ENCODE peak calls at places on chromosomes 5 and 9, in six cellular contexts. One of them, this sample, is unnamed. For H3K4me1, the result is how much of the 10 kb centered on the place peaks cover.

GRCh38 chr5:52994266-52994665 is 5.1 kb downstream of the ITGA2 start:
- DNase-seq in tibial artery: no peak
- DNase-seq in CD8-positive, alpha-beta memory T cell: no peak
- DNase-seq in GM23248: peak
- DNase-seq in fibroblast of lung: no peak
- DNase-seq in psoas muscle: no peak
- DNase-seq in this sample: no peak

GRCh38 chr5:91049800-91050199 is 333.3 kb downstream of the ARRDC3 start:
- DNase-seq in tibial artery: peak
- DNase-seq in GM23248: peak
- DNase-seq in fibroblast of lung: peak
- DNase-seq in CD8-positive, alpha-beta memory T cell: no peak
- DNase-seq in psoas muscle: no peak
- DNase-seq in this sample: no peak

GRCh38 chr5:172827843-172828242 is 6.2 kb upstream of the ERGIC1 start:
- DNase-seq in GM23248: no peak
- DNase-seq in psoas muscle: no peak
- DNase-seq in tibial artery: no peak
- DNase-seq in CD8-positive, alpha-beta memory T cell: no peak
- DNase-seq in fibroblast of lung: no peak
- DNase-seq in this sample: no peak

GRCh38 chr5:113231653-113232000 is 203.2 kb downstream of the TSSK1B start:
- DNase-seq in fibroblast of lung: no peak
- DNase-seq in GM23248: no peak
- DNase-seq in psoas muscle: no peak
- DNase-seq in tibial artery: no peak
- DNase-seq in CD8-positive, alpha-beta memory T cell: no peak
- DNase-seq in this sample: no peak

GRCh38 chr5:149203896-149204544 is 62.7 kb downstream of the ABLIM3 start:
- DNase-seq in tibial artery: no peak
- DNase-seq in fibroblast of lung: peak
- DNase-seq in GM23248: peak
- DNase-seq in CD8-positive, alpha-beta memory T cell: no peak
- DNase-seq in psoas muscle: no peak
- DNase-seq in this sample: no peak

GRCh38 chr5:43874772-43875171 is 271.8 kb downstream of the NNT start:
- DNase-seq in GM23248: peak
- DNase-seq in CD8-positive, alpha-beta memory T cell: no peak
- DNase-seq in tibial artery: no peak
- DNase-seq in fibroblast of lung: peak
- DNase-seq in psoas muscle: no peak
- DNase-seq in this sample: no peak

GRCh38 chr9:127177221-127177620 is 54.8 kb upstream of the ANGPTL2 start:
- DNase-seq in psoas muscle: no peak
- DNase-seq in tibial artery: no peak
- DNase-seq in CD8-positive, alpha-beta memory T cell: no peak
- DNase-seq in fibroblast of lung: no peak
- DNase-seq in GM23248: no peak
- DNase-seq in this sample: peak

GRCh38 chr5:53373420-53374188 is 106.8 kb upstream of the FST start:
- DNase-seq in GM23248: peak
- DNase-seq in fibroblast of lung: no peak
- DNase-seq in tibial artery: no peak
- DNase-seq in CD8-positive, alpha-beta memory T cell: no peak
- DNase-seq in psoas muscle: no peak
- DNase-seq in this sample: no peak

GRCh38 chr5:131994533-131995226 is 16.8 kb downstream of the ACSL6 start:
- DNase-seq in fibroblast of lung: no peak
- DNase-seq in tibial artery: no peak
- DNase-seq in psoas muscle: peak
- DNase-seq in GM23248: no peak
- DNase-seq in CD8-positive, alpha-beta memory T cell: no peak
- DNase-seq in this sample: no peak

GRCh38 chr5:155193018-155193417 is 179.5 kb downstream of the KIF4B start:
- DNase-seq in psoas muscle: no peak
- DNase-seq in GM23248: no peak
- DNase-seq in fibroblast of lung: no peak
- DNase-seq in CD8-positive, alpha-beta memory T cell: no peak
- DNase-seq in tibial artery: no peak
- DNase-seq in this sample: no peak

GRCh38 chr5:175692996-175693700 is 35.3 kb downstream of the HRH2 start:
- DNase-seq in tibial artery: peak
- DNase-seq in CD8-positive, alpha-beta memory T cell: no peak
- DNase-seq in GM23248: no peak
- DNase-seq in psoas muscle: peak
- DNase-seq in fibroblast of lung: no peak
- DNase-seq in this sample: no peak

GRCh38 chr5:124043456-124043855 is 531.5 kb downstream of the CSNK1G3 start:
- DNase-seq in CD8-positive, alpha-beta memory T cell: no peak
- DNase-seq in psoas muscle: no peak
- DNase-seq in GM23248: no peak
- DNase-seq in tibial artery: no peak
- DNase-seq in fibroblast of lung: no peak
- DNase-seq in this sample: no peak

GRCh38 chr9:97555164-97555563 is 53.7 kb downstream of the TMOD1 start:
- DNase-seq in psoas muscle: peak
- DNase-seq in CD8-positive, alpha-beta memory T cell: no peak
- DNase-seq in GM23248: no peak
- DNase-seq in fibroblast of lung: peak
- DNase-seq in tibial artery: peak
- DNase-seq in this sample: no peak

GRCh38 chr9:130128251-130128650 is 44.0 kb upstream of the NCS1 start:
- DNase-seq in psoas muscle: no peak
- DNase-seq in GM23248: no peak
- DNase-seq in CD8-positive, alpha-beta memory T cell: peak
- DNase-seq in fibroblast of lung: no peak
- DNase-seq in tibial artery: no peak
- DNase-seq in this sample: peak

GRCh38 chr9:26833792-26834191 is 58.8 kb downstream of the CAAP1 start:
- DNase-seq in tibial artery: no peak
- DNase-seq in fibroblast of lung: no peak
- DNase-seq in CD8-positive, alpha-beta memory T cell: no peak
- DNase-seq in psoas muscle: no peak
- DNase-seq in GM23248: peak
- DNase-seq in this sample: no peak

GRCh38 chr5:67002832-67003231 is 193.8 kb downstream of the CD180 start:
- DNase-seq in tibial artery: no peak
- DNase-seq in GM23248: peak
- DNase-seq in fibroblast of lung: no peak
- DNase-seq in psoas muscle: no peak
- DNase-seq in CD8-positive, alpha-beta memory T cell: no peak
- DNase-seq in this sample: no peak
- H3K4me3 ChIP-seq in tibial artery: peak
- H3K4me3 ChIP-seq in GM23248: peak
- H3K4me3 ChIP-seq in fibroblast of lung: no peak
- H3K4me3 ChIP-seq in psoas muscle: peak
- H3K4me3 ChIP-seq in CD8-positive, alpha-beta memory T cell: no peak
- H3K4me3 ChIP-seq in this sample: no peak

GRCh38 chr5:3751846-3752245 is 156.2 kb downstream of the IRX1 start:
- DNase-seq in tibial artery: no peak
- DNase-seq in psoas muscle: no peak
- DNase-seq in GM23248: no peak
- DNase-seq in fibroblast of lung: no peak
- DNase-seq in CD8-positive, alpha-beta memory T cell: no peak
- DNase-seq in this sample: no peak
- H3K27ac ChIP-seq in tibial artery: no peak
- H3K27ac ChIP-seq in psoas muscle: no peak
- H3K27ac ChIP-seq in GM23248: no peak
- H3K27ac ChIP-seq in fibroblast of lung: no peak
- H3K27ac ChIP-seq in CD8-positive, alpha-beta memory T cell: no peak
- H3K27ac ChIP-seq in this sample: no peak

DNA sequence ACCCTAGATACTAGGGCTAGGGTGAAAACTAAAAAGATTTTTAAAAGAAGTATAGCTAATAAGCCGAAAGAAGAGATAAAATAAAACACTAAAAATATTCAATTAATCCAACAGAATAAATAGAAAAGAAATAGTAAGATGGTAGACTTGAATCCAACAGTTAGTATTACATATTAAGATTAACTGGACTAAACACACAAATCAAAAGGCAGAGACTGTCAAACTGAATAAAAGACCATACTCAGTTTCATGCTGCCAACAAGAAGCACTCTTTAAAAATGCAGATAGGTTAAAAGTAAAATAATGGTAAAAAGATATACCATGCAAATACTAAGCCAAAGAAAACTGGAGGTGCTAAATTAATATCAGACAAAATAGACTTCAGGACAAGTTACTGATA is 65.0 kb downstream of the TTLL11 start:
- DNase-seq in fibroblast of lung: no peak
- DNase-seq in psoas muscle: no peak
- DNase-seq in tibial artery: no peak
- DNase-seq in CD8-positive, alpha-beta memory T cell: no peak
- DNase-seq in GM23248: no peak
- DNase-seq in this sample: no peak
- H3K4me1 ChIP-seq in fibroblast of lung: under half
- H3K4me1 ChIP-seq in psoas muscle: under half
- H3K4me1 ChIP-seq in tibial artery: under half
- H3K4me1 ChIP-seq in CD8-positive, alpha-beta memory T cell: under half
- H3K4me1 ChIP-seq in GM23248: under half
- H3K4me1 ChIP-seq in this sample: under half

DNA sequence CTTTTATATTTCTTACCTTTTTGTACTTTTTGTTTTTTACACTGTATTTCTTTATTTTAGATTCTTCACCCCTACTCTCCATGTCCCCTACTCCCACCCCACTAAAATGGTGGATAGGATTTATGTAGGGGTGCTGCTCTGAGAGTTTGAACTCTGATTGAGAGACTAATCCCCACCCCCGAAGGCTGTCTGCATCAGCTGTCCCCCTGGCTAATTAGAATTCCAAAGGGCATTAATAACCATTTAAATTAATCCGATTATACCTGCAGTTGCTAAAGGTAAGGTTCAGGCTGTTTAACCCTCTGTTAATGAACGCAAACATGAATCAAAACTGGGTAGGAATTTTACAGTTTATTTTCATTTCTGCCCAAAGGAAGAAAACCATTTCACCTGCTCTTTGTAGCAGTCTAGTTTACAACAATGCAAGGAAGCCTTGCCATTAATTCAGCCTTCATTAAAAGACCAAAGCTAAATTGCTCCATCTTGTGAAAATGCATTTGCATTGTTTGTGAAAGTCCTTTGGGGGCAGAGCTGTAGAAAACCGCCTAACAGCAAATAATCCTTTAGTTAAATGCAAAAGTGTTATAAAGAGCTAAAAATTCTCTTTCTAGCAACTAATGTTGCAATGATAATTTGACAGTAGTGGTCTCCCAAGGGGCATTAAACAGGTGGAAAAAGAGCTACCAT is 71.2 kb downstream of the ZCCHC7 start:
- DNase-seq in tibial artery: no peak
- DNase-seq in fibroblast of lung: no peak
- DNase-seq in GM23248: no peak
- DNase-seq in psoas muscle: no peak
- DNase-seq in CD8-positive, alpha-beta memory T cell: no peak
- DNase-seq in this sample: no peak
- H3K4me3 ChIP-seq in tibial artery: no peak
- H3K4me3 ChIP-seq in fibroblast of lung: no peak
- H3K4me3 ChIP-seq in GM23248: no peak
- H3K4me3 ChIP-seq in psoas muscle: no peak
- H3K4me3 ChIP-seq in CD8-positive, alpha-beta memory T cell: no peak
- H3K4me3 ChIP-seq in this sample: no peak

GRCh38 chr5:119304439-119304838 is 51.4 kb upstream of the TNFAIP8 start:
- DNase-seq in psoas muscle: no peak
- DNase-seq in fibroblast of lung: no peak
- DNase-seq in CD8-positive, alpha-beta memory T cell: no peak
- DNase-seq in GM23248: peak
- DNase-seq in tibial artery: no peak
- DNase-seq in this sample: no peak
- H3K27ac ChIP-seq in psoas muscle: no peak
- H3K27ac ChIP-seq in fibroblast of lung: peak
- H3K27ac ChIP-seq in CD8-positive, alpha-beta memory T cell: no peak
- H3K27ac ChIP-seq in GM23248: no peak
- H3K27ac ChIP-seq in tibial artery: peak
- H3K27ac ChIP-seq in this sample: no peak

GRCh38 chr9:121358747-121359146 is 11.3 kb downstream of the STOM start:
- DNase-seq in GM23248: no peak
- DNase-seq in psoas muscle: no peak
- DNase-seq in tibial artery: no peak
- DNase-seq in fibroblast of lung: no peak
- DNase-seq in CD8-positive, alpha-beta memory T cell: peak
- DNase-seq in this sample: no peak
- H3K4me1 ChIP-seq in GM23248: under half
- H3K4me1 ChIP-seq in psoas muscle: half or more
- H3K4me1 ChIP-seq in tibial artery: half or more
- H3K4me1 ChIP-seq in fibroblast of lung: under half
- H3K4me1 ChIP-seq in CD8-positive, alpha-beta memory T cell: half or more
- H3K4me1 ChIP-seq in this sample: under half

GRCh38 chr5:84385705-84386104 is 1.0 kb upstream of the EDIL3 start:
- DNase-seq in CD8-positive, alpha-beta memory T cell: no peak
- DNase-seq in fibroblast of lung: no peak
- DNase-seq in tibial artery: no peak
- DNase-seq in GM23248: no peak
- DNase-seq in psoas muscle: no peak
- DNase-seq in this sample: no peak
- H3K4me3 ChIP-seq in CD8-positive, alpha-beta memory T cell: no peak
- H3K4me3 ChIP-seq in fibroblast of lung: peak
- H3K4me3 ChIP-seq in tibial artery: peak
- H3K4me3 ChIP-seq in GM23248: no peak
- H3K4me3 ChIP-seq in psoas muscle: no peak
- H3K4me3 ChIP-seq in this sample: no peak

GRCh38 chr5:72346396-72346795 is 26.2 kb downstream of the PTCD2 start:
- DNase-seq in psoas muscle: no peak
- DNase-seq in fibroblast of lung: no peak
- DNase-seq in CD8-positive, alpha-beta memory T cell: no peak
- DNase-seq in GM23248: no peak
- DNase-seq in tibial artery: no peak
- DNase-seq in this sample: no peak
- H3K27ac ChIP-seq in psoas muscle: no peak
- H3K27ac ChIP-seq in fibroblast of lung: no peak
- H3K27ac ChIP-seq in CD8-positive, alpha-beta memory T cell: no peak
- H3K27ac ChIP-seq in GM23248: peak
- H3K27ac ChIP-seq in tibial artery: no peak
- H3K27ac ChIP-seq in this sample: no peak

GRCh38 chr9:106866243-106866642 is 3.3 kb downstream of the ZNF462 start:
- DNase-seq in fibroblast of lung: no peak
- DNase-seq in CD8-positive, alpha-beta memory T cell: no peak
- DNase-seq in GM23248: no peak
- DNase-seq in tibial artery: no peak
- DNase-seq in psoas muscle: no peak
- DNase-seq in this sample: no peak
- H3K4me1 ChIP-seq in fibroblast of lung: under half
- H3K4me1 ChIP-seq in CD8-positive, alpha-beta memory T cell: under half
- H3K4me1 ChIP-seq in GM23248: under half
- H3K4me1 ChIP-seq in tibial artery: half or more
- H3K4me1 ChIP-seq in psoas muscle: under half
- H3K4me1 ChIP-seq in this sample: under half

This sample was measured in Peyer's patch.